ENCODE peak calls at places on chromosomes 13 and 19, in five cellular contexts. T, X, Z, B and Q are unnamed samples.

GRCh38 chr13:26707122-26708006 is 53.2 kb downstream of the GPR12 start:
- DNase-seq in T (peak; percentile 56), X (peak; percentile 1), Z (peak; percentile 19), B (peak; percentile 69), Q (peak; percentile 53)

GRCh38 chr19:44111910-44112463 is 1.2 kb upstream of the ZNF225 start:
- DNase-seq in T (peak; percentile 97), X (no peak), Z (no peak), B (peak; percentile 31), Q (peak; percentile 89)

GRCh38 chr19:13784731-13785452 is 10.4 kb upstream of the ZSWIM4 start:
- DNase-seq in T (peak; percentile 66), X (no peak), Z (peak; percentile 62), B (peak; percentile 78), Q (peak; percentile 49)

GRCh38 chr19:37953125-37953524 is 46.1 kb downstream of the SIPA1L3 start:
- DNase-seq in T (no peak), X (no peak), Z (no peak), B (no peak), Q (no peak)

GRCh38 chr19:6095760-6096159 is 14.5 kb downstream of the RFX2 start:
- DNase-seq in T (no peak), X (no peak), Z (no peak), B (no peak), Q (no peak)

GRCh38 chr13:43114504-43114903 is 91.1 kb downstream of the DNAJC15 start:
- DNase-seq in T (no peak), X (no peak), Z (no peak), B (no peak), Q (no peak)

GRCh38 chr13:91722267-91722884 is 324.0 kb downstream of the GPC5 start:
- DNase-seq in T (peak; percentile 40), X (no peak), Z (no peak), B (peak; percentile 23), Q (peak; percentile 15)

GRCh38 chr19:10001899-10002298 is 8.4 kb downstream of the COL5A3 start:
- DNase-seq in T (no peak), X (no peak), Z (no peak), B (peak; percentile 73), Q (no peak)

GRCh38 chr13:32638739-32639138 is 52.5 kb downstream of the PDS5B start:
- DNase-seq in T (no peak), X (no peak), Z (no peak), B (no peak), Q (no peak)

GRCh38 chr13:79749985-79750551 is 269.1 kb downstream of the NDFIP2 start:
- DNase-seq in T (peak; percentile 92), X (peak; percentile 49), Z (no peak), B (peak; percentile 40), Q (peak; percentile 100)

GRCh38 chr19:19075126-19075525 is 11.3 kb downstream of the SLC25A42 start:
- DNase-seq in T (no peak), X (no peak), Z (no peak), B (no peak), Q (no peak)

GRCh38 chr19:13018037-13018914 is 23.0 kb downstream of the NFIX start:
- DNase-seq in T (no peak), X (no peak), Z (no peak), B (no peak), Q (no peak)

GRCh38 chr19:19900124-19900523 is 622 bp upstream of the ZNF93 start:
- DNase-seq in T (peak; percentile 79), X (peak; percentile 4), Z (no peak), B (peak; percentile 14), Q (peak; percentile 68)

GRCh38 chr13:24032674-24033073 is 127.8 kb upstream of the SPATA13 start:
- DNase-seq in T (no peak), X (no peak), Z (no peak), B (no peak), Q (no peak)

GRCh38 chr19:54095136-54095858 is 5.3 kb downstream of the OSCAR start:
- DNase-seq in T (no peak), X (no peak), Z (no peak), B (no peak), Q (no peak)

GRCh38 chr19:55493052-55493649 is 4.9 kb downstream of the SSC5D start:
- DNase-seq in T (no peak), X (no peak), Z (no peak), B (no peak), Q (no peak)

GRCh38 chr13:37225414-37226047 is 120.1 kb upstream of the CSNK1A1L start:
- DNase-seq in T (peak; percentile 17), X (no peak), Z (no peak), B (no peak), Q (peak; percentile 45)

GRCh38 chr13:51704399-51705306 is 99.3 kb downstream of the DHRS12 start:
- DNase-seq in T (no peak), X (no peak), Z (no peak), B (no peak), Q (no peak)

GRCh38 chr19:2251577-2252480 is 2.7 kb downstream of the AMH start:
- DNase-seq in T (no peak), X (no peak), Z (no peak), B (peak; percentile 58), Q (no peak)

GRCh38 chr19:16262618-16263017 is 62.0 kb upstream of the KLF2 start:
- DNase-seq in T (no peak), X (no peak), Z (no peak), B (no peak), Q (peak; percentile 97)

GRCh38 chr13:35953537-35954206 is 177.5 kb downstream of the DCLK1 start:
- DNase-seq in T (peak; percentile 63), X (peak; percentile 8), Z (no peak), B (peak; percentile 73), Q (peak; percentile 86)

GRCh38 chr19:17739121-17739875 is 12.0 kb upstream of the FCHO1 start:
- DNase-seq in T (no peak), X (no peak), Z (no peak), B (peak; percentile 44), Q (peak; percentile 24)